ENCODE peak calls at places on chromosomes 11 and 22, in five cellular contexts. T is H7, A is iPS DF 6.9, C is kidney, F is SK-N-SH. E is an unnamed sample.

GRCh38 chr11:36243641-36244040 is 45.6 kb downstream of the COMMD9 start:
- DNase-seq in T (no peak), A (no peak), C (no peak), F (no peak), E (no peak)

GRCh38 chr11:117610901-117611300 is 186.1 kb downstream of the DSCAML1 start:
- DNase-seq in T (no peak), A (no peak), C (no peak), F (no peak), E (no peak)

GRCh38 chr11:77071671-77072605 is 5.2 kb downstream of the CAPN5 start:
- DNase-seq in T (peak), A (no peak), C (no peak), F (no peak), E (peak)

GRCh38 chr11:74377689-74378088 is 20.5 kb downstream of the PGM2L1 start:
- DNase-seq in T (no peak), A (no peak), C (no peak), F (no peak), E (no peak)

GRCh38 chr11:133945087-133945974 is 11.4 kb downstream of the IGSF9B start:
- DNase-seq in T (no peak), A (no peak), C (peak), F (peak), E (no peak)

GRCh38 chr22:38973289-38974169 is 8.6 kb upstream of the APOBEC3B start:
- DNase-seq in T (peak), A (peak), C (no peak), F (no peak), E (no peak)

GRCh38 chr11:26088391-26088790 is 243.5 kb upstream of the ANO3 start:
- DNase-seq in T (no peak), A (no peak), C (no peak), F (no peak), E (no peak)

GRCh38 chr11:93922830-93923229 is 72.4 kb upstream of the VSTM5 start:
- DNase-seq in T (no peak), A (no peak), C (no peak), F (no peak), E (no peak)

GRCh38 chr11:119115484-119116234 is 5.7 kb upstream of the HINFP start:
- DNase-seq in T (peak), A (no peak), C (peak), F (no peak), E (peak)

GRCh38 chr11:85086511-85087284 is 540.4 kb downstream of the DLG2 start:
- DNase-seq in T (no peak), A (no peak), C (no peak), F (no peak), E (no peak)

GRCh38 chr11:1947592-1948237 is 583 bp downstream of the MRPL23 start:
- DNase-seq in T (no peak), A (no peak), C (no peak), F (no peak), E (no peak)

GRCh38 chr11:97683733-97684132 is 1293.9 kb downstream of the JRKL start:
- DNase-seq in T (peak), A (peak), C (no peak), F (no peak), E (no peak)

GRCh38 chr11:71951741-71952310 is 23.0 kb downstream of the RNF121 start:
- DNase-seq in T (no peak), A (no peak), C (no peak), F (no peak), E (no peak)

GRCh38 chr22:44448271-44448780 is 49.7 kb downstream of the RTL6 start:
- DNase-seq in T (peak), A (no peak), C (peak), F (peak), E (peak)

GRCh38 chr11:77602385-77603105 is 12.8 kb downstream of the AQP11 start:
- DNase-seq in T (no peak), A (no peak), C (no peak), F (no peak), E (no peak)

GRCh38 chr11:45025716-45026492 is 75.2 kb upstream of the TP53I11 start:
- DNase-seq in T (no peak), A (no peak), C (peak), F (peak), E (no peak)

GRCh38 chr11:32385998-32386397 is 49.3 kb downstream of the WT1 start:
- DNase-seq in T (peak), A (peak), C (no peak), F (peak), E (no peak)

GRCh38 chr11:72614381-72614780 is 59.8 kb downstream of the PDE2A start:
- DNase-seq in T (no peak), A (no peak), C (no peak), F (no peak), E (no peak)

GRCh38 chr22:17260950-17261349 is 41.7 kb upstream of the ADA2 start:
- DNase-seq in T (peak), A (no peak), C (no peak), F (no peak), E (no peak)

GRCh38 chr11:117885777-117886176 is 9.3 kb upstream of the FXYD6 start:
- DNase-seq in T (no peak), A (no peak), C (peak), F (no peak), E (no peak)

GRCh38 chr22:22123118-22123959 is 121.2 kb upstream of the VPREB1 start:
- DNase-seq in T (no peak), A (no peak), C (no peak), F (no peak), E (no peak)

GRCh38 chr11:10540546-10540914 is 457 bp downstream of the RNF141 start:
- DNase-seq in T (no peak), A (no peak), C (peak), F (no peak), E (no peak)

GRCh38 chr11:106399075-106399500 is 321.6 kb downstream of the AASDHPPT start:
- DNase-seq in T (no peak), A (no peak), C (peak), F (peak), E (no peak)

GRCh38 chr22:29856496-29856895 is 18.4 kb upstream of the ASCC2 start:
- DNase-seq in T (no peak), A (no peak), C (no peak), F (no peak), E (no peak)

GRCh38 chr11:3747704-3748103 is 49.6 kb downstream of the NUP98 start:
- DNase-seq in T (no peak), A (no peak), C (no peak), F (no peak), E (no peak)

GRCh38 chr11:117535201-117535869 is 207.7 kb downstream of the CEP164 start:
- DNase-seq in T (no peak), A (no peak), C (peak), F (peak), E (no peak)

GRCh38 chr11:130403301-130403804 is 25.1 kb downstream of the ADAMTS8 start:
- DNase-seq in T (peak), A (no peak), C (no peak), F (no peak), E (no peak)

GRCh38 chr22:31399211-31400022 is at the start of gene DRG1:
- DNase-seq in T (peak), A (peak), C (peak), F (peak), E (peak)

GRCh38 chr22:47091241-47091691 is 328.8 kb downstream of the TBC1D22A start:
- DNase-seq in T (peak), A (no peak), C (no peak), F (no peak), E (no peak)

GRCh38 chr22:47091921-47092700 is 329.7 kb downstream of the TBC1D22A start:
- DNase-seq in T (no peak), A (no peak), C (no peak), F (no peak), E (no peak)

GRCh38 chr22:47089796-47090460 is 327.5 kb downstream of the TBC1D22A start:
- DNase-seq in T (peak), A (no peak), C (no peak), F (no peak), E (no peak)

GRCh38 chr22:47089374-47089773 is 326.9 kb downstream of the TBC1D22A start:
- DNase-seq in T (no peak), A (no peak), C (no peak), F (no peak), E (no peak)

DNA sequence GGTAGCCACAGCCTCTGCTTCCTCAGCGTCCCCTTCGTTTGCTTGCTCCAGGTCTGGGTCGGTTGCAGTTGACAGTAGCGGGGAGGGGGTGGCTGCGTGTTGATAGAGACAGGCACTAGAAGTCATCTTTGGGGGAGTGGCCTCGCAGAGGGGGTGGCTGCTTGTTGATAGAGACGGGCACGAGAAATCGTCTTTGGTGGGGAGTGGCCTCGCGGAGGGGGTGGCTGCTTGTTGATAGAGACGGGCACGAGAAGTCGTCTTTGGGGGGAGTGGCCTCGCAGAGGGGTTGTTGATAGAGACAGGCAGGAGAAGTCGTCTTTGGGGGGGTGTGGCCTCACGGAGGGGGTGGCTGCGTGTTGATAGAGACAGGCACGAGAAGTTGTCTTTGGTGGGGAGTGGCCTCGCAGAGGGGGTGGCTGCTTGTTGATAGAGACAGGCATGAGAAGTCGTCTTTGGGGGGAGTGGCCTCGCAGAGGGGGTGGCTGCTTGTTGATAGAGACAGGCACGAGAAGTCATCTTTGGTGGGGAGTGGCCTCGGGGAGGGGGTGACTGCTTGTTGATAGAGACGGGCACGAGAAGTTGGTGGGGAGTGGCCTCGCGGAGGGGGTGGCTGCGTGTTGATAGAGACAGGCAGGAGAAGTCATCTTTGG is 328.3 kb downstream of the TBC1D22A start:
- DNase-seq in T (peak), A (no peak), C (no peak), F (no peak), E (no peak)
- H3K4me3 ChIP-seq in T (peak), A (no peak), C (peak), F (no peak), E (no peak)

GRCh38 chr22:36911887-36912661 is 1.4 kb upstream of the CSF2RB start:
- DNase-seq in T (peak), A (no peak), C (no peak), F (no peak), E (no peak)
- H3K4me3 ChIP-seq in T (no peak), A (no peak), C (no peak), F (no peak), E (no peak)

DNA sequence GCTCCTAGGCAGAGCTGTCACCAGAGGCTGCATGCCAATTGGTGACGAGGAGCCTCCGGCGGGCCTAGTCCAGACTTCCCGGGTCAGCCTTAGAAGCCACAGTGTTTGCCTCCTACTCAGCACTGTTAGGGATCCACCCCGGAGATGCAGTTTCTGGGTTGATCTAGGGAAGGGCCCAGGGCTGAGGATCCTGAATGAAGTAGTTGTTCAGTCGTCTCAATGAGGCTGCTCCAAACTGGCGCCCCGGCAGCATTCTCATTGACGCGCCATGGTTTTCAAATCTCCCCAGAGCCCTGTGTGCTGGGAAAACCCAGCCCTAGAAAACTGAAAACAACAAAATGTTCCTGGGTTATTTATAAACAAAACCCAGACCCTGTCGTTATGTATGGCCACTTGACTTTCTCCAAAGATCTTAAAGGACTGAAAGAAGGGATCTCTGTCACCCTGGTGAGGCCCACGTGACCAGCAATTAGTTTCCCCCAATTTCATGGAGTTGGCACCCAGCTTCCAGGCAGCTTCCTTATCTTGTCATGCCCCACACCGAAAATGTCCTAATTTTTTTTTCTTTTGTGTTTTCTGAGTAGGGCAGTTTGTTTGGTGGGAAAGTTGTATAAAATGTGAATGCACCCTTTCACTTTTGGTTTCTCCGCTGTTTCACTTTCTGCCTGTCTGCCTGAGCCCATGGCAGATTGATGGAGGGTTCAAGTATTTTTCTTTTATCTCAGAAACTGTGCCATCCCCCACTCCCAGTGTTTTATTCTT is 2.0 kb upstream of the EHD1 start:
- DNase-seq in T (no peak), A (no peak), C (peak), F (no peak), E (no peak)
- H3K4me3 ChIP-seq in T (no peak), A (no peak), C (no peak), F (no peak), E (no peak)

GRCh38 chr11:111520565-111520964 is 6.0 kb downstream of the HOATZ start:
- DNase-seq in T (no peak), A (no peak), C (no peak), F (no peak), E (no peak)
- H3K4me3 ChIP-seq in T (no peak), A (no peak), C (no peak), F (no peak), E (no peak)

GRCh38 chr11:65894034-65894591 is 3.6 kb downstream of the CCDC85B start:
- DNase-seq in T (no peak), A (no peak), C (peak), F (no peak), E (no peak)
- H3K4me3 ChIP-seq in T (no peak), A (no peak), C (no peak), F (no peak), E (peak)

GRCh38 chr22:42892571-42893316 is 35.7 kb upstream of the ARFGAP3 start:
- DNase-seq in T (no peak), A (no peak), C (no peak), F (no peak), E (no peak)

GRCh38 chr22:42893366-42894150 is 36.5 kb upstream of the ARFGAP3 start:
- DNase-seq in T (no peak), A (no peak), C (no peak), F (no peak), E (no peak)

GRCh38 chr22:42897960-42898359 is 40.9 kb upstream of the ARFGAP3 start:
- DNase-seq in T (no peak), A (no peak), C (no peak), F (no peak), E (no peak)

GRCh38 chr22:42895541-42895981 is 38.5 kb upstream of the ARFGAP3 start:
- DNase-seq in T (no peak), A (no peak), C (no peak), F (no peak), E (peak)

DNA sequence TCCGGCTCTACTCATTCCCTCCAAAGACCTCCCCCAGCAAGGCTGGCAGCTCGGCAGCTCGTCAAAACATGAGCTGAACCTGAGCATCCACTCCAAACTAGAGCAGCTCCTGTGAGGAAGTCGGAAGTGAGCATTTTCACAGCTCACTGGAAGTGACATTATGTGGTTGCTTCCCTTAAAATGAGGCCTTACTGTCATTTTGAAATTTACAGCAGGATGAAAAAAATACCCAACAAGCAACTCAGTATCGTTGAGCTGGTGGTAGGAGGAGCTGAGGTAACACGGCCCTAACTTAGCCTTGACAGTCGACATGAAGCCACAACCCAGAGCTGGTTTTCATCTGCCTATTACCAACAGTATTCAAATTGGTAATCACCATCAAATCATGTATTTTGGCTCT is 38.0 kb upstream of the ARFGAP3 start:
- DNase-seq in T (no peak), A (no peak), C (no peak), F (no peak), E (no peak)
- H3K4me3 ChIP-seq in T (no peak), A (no peak), C (no peak), F (no peak), E (no peak)

GRCh38 chr11:63887600-63887999 is 29.4 kb downstream of the RCOR2 start:
- DNase-seq in T (no peak), A (no peak), C (no peak), F (no peak), E (no peak)
- H3K4me3 ChIP-seq in T (no peak), A (no peak), C (peak), F (no peak), E (peak)

GRCh38 chr11:440065-441042 is 1.5 kb downstream of the ANO9 start:
- DNase-seq in T (no peak), A (no peak), C (peak), F (peak), E (no peak)

GRCh38 chr11:441418-442274 is at the start of gene ANO9:
- DNase-seq in T (peak), A (no peak), C (peak), F (peak), E (peak)

GRCh38 chr11:439315-440064 is 2.3 kb downstream of the ANO9 start:
- DNase-seq in T (no peak), A (no peak), C (peak), F (no peak), E (no peak)

GRCh38 chr11:442611-443081 is 835 bp upstream of the ANO9 start:
- DNase-seq in T (no peak), A (no peak), C (peak), F (peak), E (no peak)

GRCh38 chr11:441043-441417 is 781 bp downstream of the ANO9 start:
- DNase-seq in T (peak), A (no peak), C (no peak), F (peak), E (no peak)
- H3K4me3 ChIP-seq in T (no peak), A (no peak), C (no peak), F (no peak), E (peak)

E was measured in upper lobe of right lung.